ENCODE peak calls at places on chromosomes 11 and 22, in eight cellular contexts. One of them, this sample, is unnamed.

GRCh38 chr22:26922804-26923203 is 265.4 kb downstream of the MIAT start:
- DNase-seq in lower lobe of right lung: no peak
- DNase-seq in CD4-positive, alpha-beta T cell: no peak
- DNase-seq in brain microvascular endothelial cell: no peak
- DNase-seq in dorsolateral prefrontal cortex: no peak
- DNase-seq in esophagus muscularis mucosa: no peak
- DNase-seq in cardiac muscle cell: no peak
- DNase-seq in heart left ventricle: no peak
- DNase-seq in this sample: no peak

GRCh38 chr11:62353841-62354240 is 16.6 kb downstream of the ASRGL1 start:
- DNase-seq in lower lobe of right lung: no peak
- DNase-seq in brain microvascular endothelial cell: no peak
- DNase-seq in heart left ventricle: no peak
- DNase-seq in dorsolateral prefrontal cortex: no peak
- DNase-seq in esophagus muscularis mucosa: no peak
- DNase-seq in CD4-positive, alpha-beta T cell: no peak
- DNase-seq in cardiac muscle cell: no peak
- DNase-seq in this sample: no peak

GRCh38 chr11:86490582-86490981 is 115.9 kb downstream of the CCDC81 start:
- DNase-seq in heart left ventricle: no peak
- DNase-seq in brain microvascular endothelial cell: no peak
- DNase-seq in cardiac muscle cell: peak; percentile 62
- DNase-seq in esophagus muscularis mucosa: no peak
- DNase-seq in lower lobe of right lung: no peak
- DNase-seq in CD4-positive, alpha-beta T cell: no peak
- DNase-seq in dorsolateral prefrontal cortex: no peak
- DNase-seq in this sample: no peak

GRCh38 chr11:115996125-115996807 is 492.1 kb upstream of the CADM1 start:
- DNase-seq in lower lobe of right lung: no peak
- DNase-seq in brain microvascular endothelial cell: no peak
- DNase-seq in cardiac muscle cell: no peak
- DNase-seq in CD4-positive, alpha-beta T cell: no peak
- DNase-seq in esophagus muscularis mucosa: peak; percentile 68
- DNase-seq in heart left ventricle: no peak
- DNase-seq in dorsolateral prefrontal cortex: no peak
- DNase-seq in this sample: no peak

GRCh38 chr22:20857838-20858614 is 585 bp downstream of the PI4KA start:
- DNase-seq in dorsolateral prefrontal cortex: peak; percentile 73
- DNase-seq in cardiac muscle cell: peak; percentile 92
- DNase-seq in brain microvascular endothelial cell: peak; percentile 78
- DNase-seq in esophagus muscularis mucosa: peak; percentile 98
- DNase-seq in heart left ventricle: peak; percentile 89
- DNase-seq in CD4-positive, alpha-beta T cell: peak; percentile 69
- DNase-seq in lower lobe of right lung: peak; percentile 90
- DNase-seq in this sample: peak; percentile 95

GRCh38 chr11:66958232-66958955 is at the start of gene PC:
- DNase-seq in brain microvascular endothelial cell: peak; percentile 100
- DNase-seq in heart left ventricle: peak; percentile 100
- DNase-seq in esophagus muscularis mucosa: peak; percentile 100
- DNase-seq in dorsolateral prefrontal cortex: peak; percentile 100
- DNase-seq in CD4-positive, alpha-beta T cell: peak; percentile 93
- DNase-seq in cardiac muscle cell: peak; percentile 100
- DNase-seq in lower lobe of right lung: peak; percentile 100
- DNase-seq in this sample: peak; percentile 100

GRCh38 chr22:43483266-43483665 is 71.5 kb downstream of the MPPED1 start:
- DNase-seq in brain microvascular endothelial cell: no peak
- DNase-seq in dorsolateral prefrontal cortex: no peak
- DNase-seq in cardiac muscle cell: no peak
- DNase-seq in esophagus muscularis mucosa: no peak
- DNase-seq in lower lobe of right lung: no peak
- DNase-seq in CD4-positive, alpha-beta T cell: no peak
- DNase-seq in heart left ventricle: no peak
- DNase-seq in this sample: no peak

GRCh38 chr11:44971185-44971584 is 20.5 kb upstream of the TP53I11 start:
- DNase-seq in lower lobe of right lung: no peak
- DNase-seq in CD4-positive, alpha-beta T cell: no peak
- DNase-seq in cardiac muscle cell: peak; percentile 45
- DNase-seq in brain microvascular endothelial cell: no peak
- DNase-seq in esophagus muscularis mucosa: no peak
- DNase-seq in dorsolateral prefrontal cortex: no peak
- DNase-seq in heart left ventricle: no peak
- DNase-seq in this sample: no peak

GRCh38 chr11:64868904-64869570 is 9.4 kb downstream of the EHD1 start:
- DNase-seq in dorsolateral prefrontal cortex: no peak
- DNase-seq in heart left ventricle: no peak
- DNase-seq in brain microvascular endothelial cell: peak; percentile 79
- DNase-seq in CD4-positive, alpha-beta T cell: no peak
- DNase-seq in cardiac muscle cell: peak; percentile 78
- DNase-seq in lower lobe of right lung: no peak
- DNase-seq in esophagus muscularis mucosa: no peak
- DNase-seq in this sample: no peak

GRCh38 chr11:107999759-108000455 is 8.8 kb upstream of the CUL5 start:
- DNase-seq in esophagus muscularis mucosa: no peak
- DNase-seq in cardiac muscle cell: peak; percentile 71
- DNase-seq in CD4-positive, alpha-beta T cell: no peak
- DNase-seq in lower lobe of right lung: no peak
- DNase-seq in brain microvascular endothelial cell: peak; percentile 21
- DNase-seq in dorsolateral prefrontal cortex: no peak
- DNase-seq in heart left ventricle: no peak
- DNase-seq in this sample: no peak

GRCh38 chr22:38292694-38293093 is 19.9 kb upstream of the TMEM184B start:
- DNase-seq in dorsolateral prefrontal cortex: no peak
- DNase-seq in esophagus muscularis mucosa: no peak
- DNase-seq in brain microvascular endothelial cell: peak; percentile 36
- DNase-seq in CD4-positive, alpha-beta T cell: no peak
- DNase-seq in cardiac muscle cell: peak; percentile 68
- DNase-seq in lower lobe of right lung: no peak
- DNase-seq in heart left ventricle: no peak
- DNase-seq in this sample: no peak

GRCh38 chr11:17988465-17988864 is 24.4 kb downstream of the SERGEF start:
- DNase-seq in heart left ventricle: no peak
- DNase-seq in cardiac muscle cell: no peak
- DNase-seq in dorsolateral prefrontal cortex: no peak
- DNase-seq in brain microvascular endothelial cell: no peak
- DNase-seq in esophagus muscularis mucosa: no peak
- DNase-seq in lower lobe of right lung: no peak
- DNase-seq in CD4-positive, alpha-beta T cell: no peak
- DNase-seq in this sample: no peak

GRCh38 chr11:119729581-119730346 is 764 bp upstream of the NECTIN1 start:
- DNase-seq in CD4-positive, alpha-beta T cell: no peak
- DNase-seq in esophagus muscularis mucosa: no peak
- DNase-seq in brain microvascular endothelial cell: peak; percentile 16
- DNase-seq in dorsolateral prefrontal cortex: no peak
- DNase-seq in lower lobe of right lung: peak; percentile 78
- DNase-seq in cardiac muscle cell: peak; percentile 89
- DNase-seq in heart left ventricle: peak; percentile 78
- DNase-seq in this sample: peak; percentile 79

GRCh38 chr11:69477111-69477510 is 4.4 kb upstream of the LINC01488 start:
- DNase-seq in brain microvascular endothelial cell: no peak
- DNase-seq in cardiac muscle cell: no peak
- DNase-seq in esophagus muscularis mucosa: no peak
- DNase-seq in dorsolateral prefrontal cortex: no peak
- DNase-seq in heart left ventricle: no peak
- DNase-seq in CD4-positive, alpha-beta T cell: no peak
- DNase-seq in lower lobe of right lung: peak; percentile 32
- DNase-seq in this sample: no peak

GRCh38 chr11:126327280-126328000 is 23.6 kb downstream of the DCPS start:
- DNase-seq in CD4-positive, alpha-beta T cell: no peak
- DNase-seq in lower lobe of right lung: no peak
- DNase-seq in brain microvascular endothelial cell: no peak
- DNase-seq in heart left ventricle: no peak
- DNase-seq in cardiac muscle cell: no peak
- DNase-seq in dorsolateral prefrontal cortex: no peak
- DNase-seq in esophagus muscularis mucosa: no peak
- DNase-seq in this sample: no peak

GRCh38 chr11:77411238-77411637 is 62.7 kb downstream of the PAK1 start:
- DNase-seq in cardiac muscle cell: peak; percentile 27
- DNase-seq in heart left ventricle: peak; percentile 47
- DNase-seq in CD4-positive, alpha-beta T cell: no peak
- DNase-seq in esophagus muscularis mucosa: no peak
- DNase-seq in dorsolateral prefrontal cortex: peak; percentile 36
- DNase-seq in lower lobe of right lung: peak; percentile 64
- DNase-seq in brain microvascular endothelial cell: peak; percentile 11
- DNase-seq in this sample: peak; percentile 70

GRCh38 chr11:46120361-46120710 is 918 bp downstream of the PHF21A start:
- DNase-seq in cardiac muscle cell: no peak
- DNase-seq in dorsolateral prefrontal cortex: no peak
- DNase-seq in heart left ventricle: peak; percentile 41
- DNase-seq in lower lobe of right lung: peak; percentile 50
- DNase-seq in CD4-positive, alpha-beta T cell: no peak
- DNase-seq in esophagus muscularis mucosa: no peak
- DNase-seq in brain microvascular endothelial cell: no peak
- DNase-seq in this sample: peak; percentile 68

GRCh38 chr11:95330332-95330731 is 99.3 kb upstream of the SESN3 start:
- DNase-seq in lower lobe of right lung: no peak
- DNase-seq in CD4-positive, alpha-beta T cell: no peak
- DNase-seq in cardiac muscle cell: no peak
- DNase-seq in esophagus muscularis mucosa: no peak
- DNase-seq in dorsolateral prefrontal cortex: no peak
- DNase-seq in heart left ventricle: no peak
- DNase-seq in brain microvascular endothelial cell: no peak
- DNase-seq in this sample: no peak

GRCh38 chr11:123231777-123232176 is 36.7 kb upstream of the CLMP start:
- DNase-seq in dorsolateral prefrontal cortex: no peak
- DNase-seq in cardiac muscle cell: no peak
- DNase-seq in lower lobe of right lung: no peak
- DNase-seq in CD4-positive, alpha-beta T cell: no peak
- DNase-seq in brain microvascular endothelial cell: no peak
- DNase-seq in esophagus muscularis mucosa: no peak
- DNase-seq in heart left ventricle: no peak
- DNase-seq in this sample: no peak

GRCh38 chr11:17633279-17633986 is 85.9 kb upstream of the MYOD1 start:
- DNase-seq in esophagus muscularis mucosa: no peak
- DNase-seq in brain microvascular endothelial cell: no peak
- DNase-seq in CD4-positive, alpha-beta T cell: no peak
- DNase-seq in dorsolateral prefrontal cortex: no peak
- DNase-seq in heart left ventricle: no peak
- DNase-seq in lower lobe of right lung: no peak
- DNase-seq in cardiac muscle cell: no peak
- DNase-seq in this sample: peak; percentile 51

GRCh38 chr22:46737105-46737975 is 712 bp downstream of the CERK start:
- DNase-seq in dorsolateral prefrontal cortex: no peak
- DNase-seq in heart left ventricle: no peak
- DNase-seq in lower lobe of right lung: no peak
- DNase-seq in cardiac muscle cell: peak; percentile 36
- DNase-seq in brain microvascular endothelial cell: no peak
- DNase-seq in esophagus muscularis mucosa: no peak
- DNase-seq in CD4-positive, alpha-beta T cell: peak; percentile 36
- DNase-seq in this sample: no peak

GRCh38 chr11:27012254-27012921 is 18.5 kb downstream of the FIBIN start:
- DNase-seq in esophagus muscularis mucosa: no peak
- DNase-seq in CD4-positive, alpha-beta T cell: no peak
- DNase-seq in cardiac muscle cell: peak; percentile 76
- DNase-seq in brain microvascular endothelial cell: peak; percentile 60
- DNase-seq in dorsolateral prefrontal cortex: no peak
- DNase-seq in lower lobe of right lung: no peak
- DNase-seq in heart left ventricle: no peak
- DNase-seq in this sample: no peak

GRCh38 chr11:10304495-10305261 is at the start of gene ADM:
- DNase-seq in dorsolateral prefrontal cortex: peak; percentile 72
- DNase-seq in esophagus muscularis mucosa: peak; percentile 98
- DNase-seq in brain microvascular endothelial cell: peak; percentile 92
- DNase-seq in lower lobe of right lung: peak; percentile 89
- DNase-seq in heart left ventricle: peak; percentile 93
- DNase-seq in CD4-positive, alpha-beta T cell: peak; percentile 6
- DNase-seq in cardiac muscle cell: peak; percentile 96
- DNase-seq in this sample: peak; percentile 91

GRCh38 chr11:57641011-57641410 is 8.7 kb downstream of the YPEL4 start:
- DNase-seq in lower lobe of right lung: no peak
- DNase-seq in esophagus muscularis mucosa: no peak
- DNase-seq in brain microvascular endothelial cell: peak; percentile 24
- DNase-seq in heart left ventricle: no peak
- DNase-seq in dorsolateral prefrontal cortex: no peak
- DNase-seq in CD4-positive, alpha-beta T cell: no peak
- DNase-seq in cardiac muscle cell: peak; percentile 51
- DNase-seq in this sample: no peak

GRCh38 chr11:69498614-69499175 is 17.2 kb downstream of the LINC01488 start:
- DNase-seq in heart left ventricle: peak; percentile 16
- DNase-seq in CD4-positive, alpha-beta T cell: no peak
- DNase-seq in lower lobe of right lung: peak; percentile 20
- DNase-seq in brain microvascular endothelial cell: no peak
- DNase-seq in dorsolateral prefrontal cortex: no peak
- DNase-seq in esophagus muscularis mucosa: no peak
- DNase-seq in cardiac muscle cell: no peak
- DNase-seq in this sample: peak; percentile 42

DNA sequence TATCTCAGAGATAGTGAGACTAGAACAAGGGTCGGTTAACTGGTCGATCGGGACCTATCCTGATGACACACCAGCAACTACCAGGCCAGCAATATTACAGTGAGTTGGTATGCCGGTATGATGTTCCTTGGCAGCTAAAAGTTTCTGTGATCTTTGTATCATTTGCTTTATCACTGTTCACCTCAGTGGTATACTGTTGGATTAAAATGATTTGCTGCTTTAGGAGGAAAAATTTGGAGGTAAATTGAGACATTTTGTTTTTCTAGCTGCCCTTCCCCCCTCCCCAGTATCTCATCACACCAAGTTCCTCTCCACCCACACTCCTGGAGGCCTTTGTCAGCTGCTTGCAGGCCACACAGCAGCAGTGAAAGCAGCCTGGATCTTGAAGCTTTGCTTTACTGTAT is 6.9 kb upstream of the SIDT2 start:
- DNase-seq in heart left ventricle: no peak
- DNase-seq in esophagus muscularis mucosa: no peak
- DNase-seq in lower lobe of right lung: no peak
- DNase-seq in dorsolateral prefrontal cortex: no peak
- DNase-seq in CD4-positive, alpha-beta T cell: no peak
- DNase-seq in cardiac muscle cell: peak; percentile 64
- DNase-seq in brain microvascular endothelial cell: peak; percentile 40
- DNase-seq in this sample: no peak
- H3K27ac ChIP-seq in heart left ventricle: peak overlapping the region; percentile 86
- H3K27ac ChIP-seq in esophagus muscularis mucosa: no peak overlapping the region
- H3K27ac ChIP-seq in lower lobe of right lung: no peak overlapping the region
- H3K27ac ChIP-seq in dorsolateral prefrontal cortex: no peak overlapping the region
- H3K27ac ChIP-seq in CD4-positive, alpha-beta T cell: no peak overlapping the region
- H3K27ac ChIP-seq in cardiac muscle cell: peak overlapping the region; percentile 67
- H3K27ac ChIP-seq in brain microvascular endothelial cell: peak overlapping the region; percentile 24
- H3K27ac ChIP-seq in this sample: no peak overlapping the region

GRCh38 chr22:22744412-22745224 is 100.2 kb downstream of the GGTLC2 start:
- DNase-seq in heart left ventricle: no peak
- DNase-seq in brain microvascular endothelial cell: no peak
- DNase-seq in esophagus muscularis mucosa: peak; percentile 82
- DNase-seq in lower lobe of right lung: no peak
- DNase-seq in CD4-positive, alpha-beta T cell: no peak
- DNase-seq in dorsolateral prefrontal cortex: no peak
- DNase-seq in cardiac muscle cell: no peak
- DNase-seq in this sample: no peak
- H3K27me3 ChIP-seq in heart left ventricle: no peaks in the 10 kb centered on the region
- H3K27me3 ChIP-seq in brain microvascular endothelial cell: peaks cover 40% of the 10 kb centered on the region
- H3K27me3 ChIP-seq in esophagus muscularis mucosa: peaks cover 3% of the 10 kb centered on the region
- H3K27me3 ChIP-seq in lower lobe of right lung: peaks cover 6% of the 10 kb centered on the region
- H3K27me3 ChIP-seq in CD4-positive, alpha-beta T cell: no peaks in the 10 kb centered on the region
- H3K27me3 ChIP-seq in dorsolateral prefrontal cortex: no peaks in the 10 kb centered on the region
- H3K27me3 ChIP-seq in cardiac muscle cell: no peaks in the 10 kb centered on the region
- H3K27me3 ChIP-seq in this sample: no peaks in the 10 kb centered on the region

GRCh38 chr11:112797653-112798293 is 163.4 kb upstream of the NCAM1 start:
- DNase-seq in CD4-positive, alpha-beta T cell: no peak
- DNase-seq in brain microvascular endothelial cell: peak; percentile 12
- DNase-seq in lower lobe of right lung: no peak
- DNase-seq in esophagus muscularis mucosa: no peak
- DNase-seq in heart left ventricle: no peak
- DNase-seq in cardiac muscle cell: peak; percentile 69
- DNase-seq in dorsolateral prefrontal cortex: peak; percentile 80
- DNase-seq in this sample: no peak
- TF ChIP-seq CTCF in CD4-positive, alpha-beta T cell: no peak
- TF ChIP-seq CTCF in brain microvascular endothelial cell: peak; percentile 71
- TF ChIP-seq CTCF in lower lobe of right lung: peak; percentile 27
- TF ChIP-seq CTCF in esophagus muscularis mucosa: peak; percentile 23
- TF ChIP-seq CTCF in heart left ventricle: peak; percentile 48
- TF ChIP-seq CTCF in cardiac muscle cell: peak; percentile 78
- TF ChIP-seq CTCF in dorsolateral prefrontal cortex: peak; percentile 71
- TF ChIP-seq CTCF in this sample: no peak

GRCh38 chr11:762421-763072 is 14.7 kb downstream of the GATD1 start:
- DNase-seq in dorsolateral prefrontal cortex: peak; percentile 83
- DNase-seq in heart left ventricle: no peak
- DNase-seq in CD4-positive, alpha-beta T cell: no peak
- DNase-seq in lower lobe of right lung: peak; percentile 58
- DNase-seq in cardiac muscle cell: peak; percentile 74
- DNase-seq in esophagus muscularis mucosa: no peak
- DNase-seq in brain microvascular endothelial cell: peak; percentile 33
- DNase-seq in this sample: no peak
- H3K27ac ChIP-seq in dorsolateral prefrontal cortex: peak overlapping the region; percentile 31
- H3K27ac ChIP-seq in heart left ventricle: no peak overlapping the region
- H3K27ac ChIP-seq in CD4-positive, alpha-beta T cell: no peak overlapping the region
- H3K27ac ChIP-seq in lower lobe of right lung: peak overlapping the region; percentile 62
- H3K27ac ChIP-seq in cardiac muscle cell: no peak overlapping the region
- H3K27ac ChIP-seq in esophagus muscularis mucosa: no peak overlapping the region
- H3K27ac ChIP-seq in brain microvascular endothelial cell: peak overlapping the region; percentile 50
- H3K27ac ChIP-seq in this sample: peak overlapping the region; percentile 13